ENCODE peak calls at places on chromosome 20, in four cellular contexts. One of them, this sample, is unnamed.

GRCh38 chr20:45413479-45413878 is 2.5 kb upstream of the PIGT start:
- DNase-seq in HCT116: no peak
- DNase-seq in HepG2: no peak
- DNase-seq in K562: no peak
- DNase-seq in this sample: no peak

GRCh38 chr20:57481281-57481711 is 43.6 kb downstream of the CTCFL start:
- DNase-seq in HCT116: no peak
- DNase-seq in K562: no peak
- DNase-seq in HepG2: no peak
- DNase-seq in this sample: no peak

GRCh38 chr20:57774111-57774880 is 64.5 kb upstream of the PMEPA1 start:
- DNase-seq in HepG2: no peak
- DNase-seq in HCT116: no peak
- DNase-seq in K562: no peak
- DNase-seq in this sample: no peak

GRCh38 chr20:36351937-36352336 is 45.8 kb downstream of the DLGAP4 start:
- DNase-seq in HepG2: no peak
- DNase-seq in HCT116: no peak
- DNase-seq in K562: no peak
- DNase-seq in this sample: no peak

GRCh38 chr20:8254911-8255582 is 123.0 kb downstream of the PLCB1 start:
- DNase-seq in K562: no peak
- DNase-seq in HCT116: no peak
- DNase-seq in HepG2: no peak
- DNase-seq in this sample: no peak

GRCh38 chr20:15976047-15976731 is 597.1 kb downstream of the KIF16B start:
- DNase-seq in HepG2: no peak
- DNase-seq in HCT116: no peak
- DNase-seq in K562: no peak
- DNase-seq in this sample: no peak

GRCh38 chr20:37897008-37897548 is 5.8 kb upstream of the VSTM2L start:
- DNase-seq in HCT116: no peak
- DNase-seq in K562: peak
- DNase-seq in HepG2: no peak
- DNase-seq in this sample: no peak

GRCh38 chr20:42138711-42139110 is 520.5 kb upstream of the CHD6 start:
- DNase-seq in HepG2: no peak
- DNase-seq in K562: no peak
- DNase-seq in HCT116: no peak
- DNase-seq in this sample: no peak

GRCh38 chr20:41138527-41139226 is 1.3 kb downstream of the PLCG1 start:
- DNase-seq in HCT116: no peak
- DNase-seq in HepG2: peak
- DNase-seq in K562: no peak
- DNase-seq in this sample: no peak

GRCh38 chr20:20023395-20023794 is 6.2 kb downstream of the NAA20 start:
- DNase-seq in HCT116: no peak
- DNase-seq in HepG2: no peak
- DNase-seq in K562: no peak
- DNase-seq in this sample: no peak

GRCh38 chr20:38609828-38610227 is 8.2 kb downstream of the ARHGAP40 start:
- DNase-seq in HepG2: no peak
- DNase-seq in K562: no peak
- DNase-seq in HCT116: no peak
- DNase-seq in this sample: no peak

GRCh38 chr20:47847882-47848485 is 62.7 kb upstream of the SULF2 start:
- DNase-seq in K562: no peak
- DNase-seq in HCT116: no peak
- DNase-seq in HepG2: no peak
- DNase-seq in this sample: no peak

GRCh38 chr20:38278150-38278549 is 17.6 kb upstream of the KIAA1755 start:
- DNase-seq in K562: no peak
- DNase-seq in HCT116: no peak
- DNase-seq in HepG2: no peak
- DNase-seq in this sample: no peak

GRCh38 chr20:22586645-22587310 is 2.4 kb upstream of the FOXA2 start:
- DNase-seq in HCT116: no peak
- DNase-seq in HepG2: peak
- DNase-seq in K562: peak
- DNase-seq in this sample: no peak

GRCh38 chr20:6829510-6830116 is 62.1 kb downstream of the BMP2 start:
- DNase-seq in K562: no peak
- DNase-seq in HCT116: no peak
- DNase-seq in HepG2: peak
- DNase-seq in this sample: no peak

GRCh38 chr20:46914789-46915359 is 20.2 kb downstream of the EYA2 start:
- DNase-seq in K562: no peak
- DNase-seq in HepG2: no peak
- DNase-seq in HCT116: no peak
- DNase-seq in this sample: no peak

GRCh38 chr20:2290486-2290885 is 5.3 kb upstream of the TGM3 start:
- DNase-seq in HCT116: no peak
- DNase-seq in HepG2: no peak
- DNase-seq in K562: no peak
- DNase-seq in this sample: no peak

GRCh38 chr20:45445805-45446562 is 23.6 kb upstream of the WFDC2 start:
- DNase-seq in K562: peak
- DNase-seq in HepG2: peak
- DNase-seq in HCT116: peak
- DNase-seq in this sample: peak

GRCh38 chr20:34475979-34476736 is 40.1 kb upstream of the DYNLRB1 start:
- DNase-seq in HCT116: no peak
- DNase-seq in HepG2: peak
- DNase-seq in K562: no peak
- DNase-seq in this sample: no peak

GRCh38 chr20:1858859-1859258 is 36.3 kb upstream of the SIRPA start:
- DNase-seq in HCT116: no peak
- DNase-seq in K562: no peak
- DNase-seq in HepG2: no peak
- DNase-seq in this sample: no peak

GRCh38 chr20:57957397-57958049 is 247.7 kb upstream of the PMEPA1 start:
- DNase-seq in K562: no peak
- DNase-seq in HepG2: no peak
- DNase-seq in HCT116: no peak
- DNase-seq in this sample: no peak

GRCh38 chr20:1994627-1995026 is 769 bp upstream of the PDYN start:
- DNase-seq in K562: no peak
- DNase-seq in HepG2: no peak
- DNase-seq in HCT116: no peak
- DNase-seq in this sample: no peak

GRCh38 chr20:58195047-58195446 is 33.4 kb downstream of the ANKRD60 start:
- DNase-seq in HCT116: no peak
- DNase-seq in K562: no peak
- DNase-seq in HepG2: no peak
- DNase-seq in this sample: no peak

GRCh38 chr20:38212806-38213606 is 47.5 kb downstream of the KIAA1755 start:
- DNase-seq in HCT116: no peak
- DNase-seq in HepG2: no peak
- DNase-seq in K562: no peak
- DNase-seq in this sample: no peak

GRCh38 chr20:36527331-36528125 is 13.8 kb upstream of the MYL9 start:
- DNase-seq in K562: no peak
- DNase-seq in HepG2: no peak
- DNase-seq in HCT116: no peak
- DNase-seq in this sample: no peak

GRCh38 chr20:19943021-19943659 is 74.0 kb upstream of the NAA20 start:
- DNase-seq in HCT116: no peak
- DNase-seq in K562: no peak
- DNase-seq in HepG2: no peak
- DNase-seq in this sample: no peak

GRCh38 chr20:6613280-6613861 is 154.1 kb upstream of the BMP2 start:
- DNase-seq in HCT116: no peak
- DNase-seq in K562: no peak
- DNase-seq in HepG2: no peak
- DNase-seq in this sample: no peak

GRCh38 chr20:62121776-62122658 is at the start of gene LSM14B:
- DNase-seq in K562: peak
- DNase-seq in HepG2: peak
- DNase-seq in HCT116: peak
- DNase-seq in this sample: peak
- TF ChIP-seq REST in K562: no peak
- TF ChIP-seq REST in HepG2: no peak
- TF ChIP-seq REST in HCT116: no peak
- TF ChIP-seq REST in this sample: no peak

DNA sequence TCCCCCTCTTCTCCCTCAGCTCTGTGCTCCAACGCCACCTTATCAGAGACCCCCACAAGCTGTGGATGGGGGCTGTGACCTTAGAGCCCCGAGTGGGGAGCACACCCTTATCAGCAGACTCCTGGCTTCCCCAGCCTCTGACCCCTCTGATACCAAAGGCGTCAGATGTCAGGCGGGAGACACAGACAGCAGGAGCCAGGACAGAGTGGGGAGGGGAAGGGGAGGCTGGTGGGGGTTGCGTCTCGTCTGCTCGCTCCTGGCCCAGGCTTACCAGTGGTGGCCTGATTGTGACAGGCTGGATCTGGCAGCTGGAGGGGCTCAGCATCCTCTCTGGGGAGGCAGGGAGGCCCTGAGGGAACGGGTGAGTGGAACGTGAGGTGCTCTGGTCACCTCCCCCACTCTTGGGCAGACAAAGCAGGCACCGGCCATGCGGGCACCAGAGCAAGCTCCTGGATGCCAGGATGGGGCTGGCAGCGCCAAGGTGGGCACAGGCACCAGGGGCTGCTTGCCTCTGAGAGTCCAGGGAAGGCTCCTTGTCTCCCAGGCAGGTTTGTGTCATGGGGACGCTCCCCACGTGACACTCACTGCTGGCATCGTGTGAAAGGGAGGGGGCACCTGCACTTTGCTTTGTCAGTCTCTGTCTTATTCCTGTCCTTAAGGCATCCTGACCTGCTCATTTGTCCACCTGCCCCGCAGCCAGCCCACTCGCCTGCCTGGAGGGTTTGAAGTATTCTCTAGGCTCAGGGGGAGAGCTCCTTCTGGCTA is 27.8 kb upstream of the GATA5 start:
- DNase-seq in K562: peak
- DNase-seq in HepG2: no peak
- DNase-seq in HCT116: no peak
- DNase-seq in this sample: no peak
- TF ChIP-seq TCF7L2 in K562: no peak
- TF ChIP-seq TCF7L2 in HepG2: no peak
- TF ChIP-seq TCF7L2 in HCT116: no peak
- TF ChIP-seq TCF7L2 in this sample: no peak

DNA sequence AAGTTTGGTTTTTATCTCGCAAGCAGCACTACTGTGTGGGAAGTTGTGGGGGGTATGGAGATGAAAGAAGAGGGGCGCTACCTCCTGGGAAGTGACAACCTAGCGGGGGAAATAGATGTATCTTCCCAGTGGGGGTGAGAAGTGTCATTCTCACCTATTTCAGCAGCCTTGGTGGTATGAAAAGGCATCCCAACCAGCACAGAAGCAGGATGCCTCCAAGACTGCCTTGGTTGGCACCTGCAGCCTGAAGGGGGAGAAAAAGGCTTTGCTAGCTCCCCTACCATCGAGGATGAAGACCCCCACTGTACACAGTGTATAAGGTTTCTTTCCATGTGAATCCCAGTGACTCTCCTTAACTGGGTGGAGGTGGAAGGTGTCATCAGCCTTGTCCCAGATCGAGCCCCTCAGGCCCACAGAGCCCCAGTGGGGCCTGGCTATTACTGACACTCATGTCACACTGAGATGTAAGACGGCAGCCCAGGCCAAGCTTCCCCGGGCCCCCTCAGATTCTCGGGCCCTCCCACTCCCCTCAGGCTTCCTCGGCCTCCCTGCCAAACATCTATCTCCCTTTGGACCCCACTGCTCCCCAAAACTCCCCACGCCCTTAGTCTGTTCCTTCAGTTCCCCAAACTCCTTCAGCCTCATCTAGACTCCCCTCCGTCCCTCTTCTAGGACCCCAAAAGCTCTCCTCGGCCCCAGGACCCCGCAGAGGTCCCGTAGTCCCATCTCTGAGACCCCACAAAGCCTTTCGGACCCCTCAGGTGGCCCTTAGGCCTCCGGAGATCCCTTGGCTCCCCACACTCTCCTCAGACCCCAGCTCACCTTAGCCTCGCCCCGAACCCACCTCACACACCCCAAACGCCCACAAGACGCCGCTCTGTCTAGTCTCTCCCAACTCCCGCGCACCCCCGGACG is 688 bp downstream of the COMMD7 start:
- DNase-seq in K562: no peak
- DNase-seq in HepG2: no peak
- DNase-seq in HCT116: no peak
- DNase-seq in this sample: no peak
- TF ChIP-seq REST in K562: no peak
- TF ChIP-seq REST in HepG2: no peak
- TF ChIP-seq REST in HCT116: no peak
- TF ChIP-seq REST in this sample: no peak

GRCh38 chr20:9353180-9353915 is 161.0 kb upstream of the LAMP5 start:
- DNase-seq in K562: no peak
- DNase-seq in HepG2: no peak
- DNase-seq in HCT116: no peak
- DNase-seq in this sample: no peak
- TF ChIP-seq TCF7L2 in K562: no peak
- TF ChIP-seq TCF7L2 in HepG2: no peak
- TF ChIP-seq TCF7L2 in HCT116: no peak
- TF ChIP-seq TCF7L2 in this sample: no peak

DNA sequence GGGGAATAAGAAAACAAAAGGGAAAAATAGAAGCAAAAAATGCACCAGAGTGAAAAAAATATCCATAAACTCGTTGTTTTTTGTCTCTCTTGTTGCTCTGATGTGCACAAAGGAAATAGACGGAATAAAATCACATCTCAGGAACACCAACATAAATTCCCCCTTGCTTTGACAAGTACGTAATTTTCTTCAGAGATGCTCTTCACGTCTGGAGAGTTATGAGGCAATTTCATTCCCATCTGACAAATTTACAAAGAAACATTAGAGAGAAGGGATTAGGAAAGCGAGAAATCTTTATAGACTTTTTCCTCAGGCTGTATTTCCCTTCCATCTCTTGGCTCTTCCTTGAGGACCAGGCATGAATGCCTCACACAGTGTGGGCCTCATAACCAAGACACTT is 250.1 kb upstream of the ZFP64 start:
- DNase-seq in HepG2: no peak
- DNase-seq in K562: no peak
- DNase-seq in HCT116: no peak
- DNase-seq in this sample: no peak
- TF ChIP-seq REST in HepG2: no peak
- TF ChIP-seq REST in K562: no peak
- TF ChIP-seq REST in HCT116: no peak
- TF ChIP-seq REST in this sample: no peak

GRCh38 chr20:43492101-43492500 is 15.4 kb upstream of the L3MBTL1 start:
- DNase-seq in HCT116: no peak
- DNase-seq in HepG2: no peak
- DNase-seq in K562: no peak
- DNase-seq in this sample: no peak

GRCh38 chr20:43490038-43490437 is 17.5 kb upstream of the L3MBTL1 start:
- DNase-seq in K562: no peak
- DNase-seq in HCT116: no peak
- DNase-seq in HepG2: no peak
- DNase-seq in this sample: no peak

GRCh38 chr20:43495388-43495787 is 12.1 kb upstream of the L3MBTL1 start:
- DNase-seq in HepG2: no peak
- DNase-seq in K562: no peak
- DNase-seq in HCT116: no peak
- DNase-seq in this sample: no peak
- TF ChIP-seq TCF7L2 in HepG2: no peak
- TF ChIP-seq TCF7L2 in K562: no peak
- TF ChIP-seq TCF7L2 in HCT116: no peak
- TF ChIP-seq TCF7L2 in this sample: no peak

This sample was measured in Panc1.